ENCODE peak calls at places on chromosomes 5 and 9, in six cellular contexts. N, E, F, W, A and H are unnamed samples.

GRCh38 chr9:109745335-109746283 is 34.4 kb upstream of the PALM2AKAP2 start:
- DNase-seq in E (peak), N (no peak), W (peak), A (peak), F (no peak), H (no peak)

GRCh38 chr5:144460608-144461007 is 289.9 kb downstream of the KCTD16 start:
- DNase-seq in F (peak), E (no peak), W (no peak), A (no peak), N (no peak), H (no peak)

GRCh38 chr9:72911816-72912215 is 41.0 kb downstream of the ALDH1A1 start:
- DNase-seq in F (no peak), E (no peak), N (no peak), A (no peak), W (no peak), H (no peak)

GRCh38 chr9:101028346-101029299 is at the start of gene PLPPR1:
- DNase-seq in F (peak), W (peak), E (no peak), N (no peak), A (no peak), H (no peak)

GRCh38 chr5:31153523-31153922 is 40.0 kb upstream of the CDH6 start:
- DNase-seq in A (no peak), N (no peak), W (no peak), F (no peak), E (no peak), H (no peak)

GRCh38 chr9:97895695-97896332 is 26.5 kb downstream of the TRMO start:
- DNase-seq in W (peak), A (no peak), F (no peak), E (no peak), N (peak), H (no peak)

GRCh38 chr9:91419222-91420191 is 4.1 kb downstream of the NFIL3 start:
- DNase-seq in A (peak), W (peak), E (peak), F (no peak), N (no peak), H (no peak)

GRCh38 chr9:7489018-7489417 is 310.6 kb downstream of the DMAC1 start:
- DNase-seq in F (no peak), E (no peak), A (no peak), W (no peak), N (no peak), H (no peak)

GRCh38 chr5:94459915-94460314 is 158.5 kb downstream of the KIAA0825 start:
- DNase-seq in W (no peak), E (no peak), N (no peak), F (no peak), A (no peak), H (no peak)

GRCh38 chr9:5416962-5417361 is 20.8 kb downstream of the PLGRKT start:
- DNase-seq in N (no peak), E (no peak), W (no peak), A (no peak), F (no peak), H (no peak)

GRCh38 chr5:3105172-3105571 is 353.7 kb upstream of the IRX2 start:
- DNase-seq in A (no peak), E (no peak), N (no peak), W (no peak), F (no peak), H (no peak)

GRCh38 chr5:3102531-3102930 is 351.1 kb upstream of the IRX2 start:
- DNase-seq in F (no peak), W (no peak), A (no peak), E (no peak), N (no peak), H (no peak)

GRCh38 chr5:3105581-3105980 is 354.1 kb upstream of the IRX2 start:
- DNase-seq in F (no peak), N (no peak), E (no peak), A (no peak), W (no peak), H (no peak)

GRCh38 chr5:3103241-3103855 is 351.9 kb upstream of the IRX2 start:
- DNase-seq in A (no peak), F (no peak), N (no peak), E (no peak), W (no peak), H (no peak)

DNA sequence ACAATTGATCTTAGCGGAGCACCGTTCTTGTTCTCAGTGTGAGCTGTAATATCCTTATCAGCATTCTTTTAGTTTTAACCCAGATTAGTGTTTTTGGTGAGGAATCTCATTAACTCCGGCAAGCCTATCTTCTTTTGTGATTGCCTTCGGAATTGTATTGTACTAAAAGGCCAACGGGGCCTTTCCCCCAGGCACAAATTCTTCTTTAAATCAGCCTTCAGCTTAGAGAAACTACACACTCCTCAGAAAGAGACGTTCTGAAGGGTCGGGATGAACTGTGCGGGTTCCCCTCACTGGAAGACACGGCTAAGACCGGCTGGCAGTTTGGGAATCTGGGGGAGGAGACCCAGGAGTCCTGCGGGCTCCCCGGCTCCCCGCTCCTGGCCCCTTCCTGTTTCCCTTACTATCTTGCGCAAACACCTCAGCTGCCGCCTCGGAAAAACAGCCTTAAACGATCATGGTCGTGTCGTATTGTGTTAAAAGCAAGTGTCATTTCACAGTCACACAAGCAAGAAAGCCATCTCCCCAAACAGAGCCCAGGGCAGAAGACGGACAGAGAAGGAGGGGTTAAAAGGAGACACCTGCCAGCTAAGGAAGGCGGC is 353.1 kb upstream of the IRX2 start:
- DNase-seq in N (no peak), F (no peak), W (no peak), E (no peak), A (no peak), H (no peak)
- H3K4me3 ChIP-seq in N (no peak), F (no peak), W (no peak), E (no peak), A (no peak), H (no peak)

DNA sequence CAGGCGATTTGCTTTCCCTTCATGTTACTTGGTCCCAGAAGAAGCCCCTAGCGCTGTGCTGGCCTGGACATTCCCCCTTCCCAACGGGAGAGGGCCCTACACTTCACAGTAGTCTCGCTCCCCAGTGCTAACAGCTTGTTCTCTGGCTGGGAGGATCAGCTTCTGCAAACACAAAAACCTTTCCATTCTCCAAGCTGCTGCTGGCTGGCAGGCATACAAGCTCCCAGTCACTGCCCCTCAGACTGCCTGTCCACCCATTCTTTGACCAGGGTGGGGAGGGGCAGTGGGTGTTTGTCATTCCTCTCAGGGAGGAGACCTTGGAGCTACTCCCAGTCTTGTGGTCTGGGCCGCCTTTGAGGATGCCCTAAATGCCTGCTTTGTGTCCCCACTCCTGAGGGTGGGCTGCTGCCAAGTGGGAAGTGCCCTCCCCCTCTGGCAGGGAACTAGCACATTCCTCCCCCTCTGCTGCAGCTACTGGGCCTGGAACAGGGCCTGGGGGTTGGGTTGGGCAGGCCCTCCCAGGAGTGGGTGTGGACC is 20.8 kb downstream of the ENHO start:
- DNase-seq in N (no peak), F (no peak), A (peak), E (no peak), W (peak), H (no peak)
- TF ChIP-seq CTCF in N (no peak), F (no peak), A (no peak), E (peak), W (no peak), H (peak)

GRCh38 chr9:135612981-135613910 is 26.1 kb downstream of the GLT6D1 start:
- DNase-seq in W (no peak), E (peak), N (no peak), A (no peak), F (no peak), H (no peak)
- H3K4me3 ChIP-seq in W (no peak), E (no peak), N (no peak), A (no peak), F (no peak), H (no peak)

DNA sequence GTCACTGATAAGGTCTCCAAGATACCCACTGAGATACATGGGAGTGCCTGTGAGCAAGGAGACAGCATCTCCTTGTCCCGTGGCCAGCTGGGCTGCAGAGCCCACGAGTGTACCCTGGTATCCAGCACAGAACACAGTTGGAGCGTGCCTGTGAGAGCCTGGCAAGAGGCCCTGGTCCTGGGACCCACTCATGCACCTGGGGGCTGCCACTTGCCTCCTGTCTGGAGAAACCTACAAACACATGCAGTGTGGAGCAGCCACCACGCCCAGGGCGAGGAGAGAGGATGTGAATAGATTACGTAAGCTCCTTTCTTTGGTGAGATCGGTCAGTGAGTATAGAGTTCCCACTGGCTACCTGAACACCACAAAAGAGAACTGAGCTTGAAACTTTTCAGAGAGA is 88.3 kb downstream of the CTNND2 start:
- DNase-seq in N (no peak), A (no peak), F (no peak), E (no peak), W (no peak), H (no peak)
- TF ChIP-seq CTCF in N (no peak), A (no peak), F (no peak), E (no peak), W (no peak), H (no peak)

DNA sequence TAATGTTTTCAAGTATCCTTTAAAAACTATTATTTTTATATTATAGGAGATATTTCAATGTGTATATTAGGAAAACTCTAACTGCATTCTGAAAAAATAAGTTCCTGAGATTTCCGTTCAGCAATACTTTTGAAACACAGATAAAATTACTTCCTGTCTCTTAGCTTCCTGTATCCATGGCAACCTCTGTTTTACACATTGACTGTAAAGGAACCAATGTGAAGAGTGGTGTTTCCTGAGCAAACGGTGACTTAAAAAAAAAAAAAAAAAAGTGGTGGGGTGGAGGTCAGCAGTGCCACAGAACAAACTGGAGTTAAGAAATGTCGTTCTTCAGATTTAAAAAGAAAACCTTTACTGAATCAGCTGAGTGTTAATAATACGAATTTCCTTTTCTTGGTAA is at the start of gene LRRC70:
- DNase-seq in F (peak), E (no peak), N (peak), A (no peak), W (no peak), H (peak)
- H3K4me3 ChIP-seq in F (no peak), E (no peak), N (no peak), A (no peak), W (no peak), H (no peak)

DNA sequence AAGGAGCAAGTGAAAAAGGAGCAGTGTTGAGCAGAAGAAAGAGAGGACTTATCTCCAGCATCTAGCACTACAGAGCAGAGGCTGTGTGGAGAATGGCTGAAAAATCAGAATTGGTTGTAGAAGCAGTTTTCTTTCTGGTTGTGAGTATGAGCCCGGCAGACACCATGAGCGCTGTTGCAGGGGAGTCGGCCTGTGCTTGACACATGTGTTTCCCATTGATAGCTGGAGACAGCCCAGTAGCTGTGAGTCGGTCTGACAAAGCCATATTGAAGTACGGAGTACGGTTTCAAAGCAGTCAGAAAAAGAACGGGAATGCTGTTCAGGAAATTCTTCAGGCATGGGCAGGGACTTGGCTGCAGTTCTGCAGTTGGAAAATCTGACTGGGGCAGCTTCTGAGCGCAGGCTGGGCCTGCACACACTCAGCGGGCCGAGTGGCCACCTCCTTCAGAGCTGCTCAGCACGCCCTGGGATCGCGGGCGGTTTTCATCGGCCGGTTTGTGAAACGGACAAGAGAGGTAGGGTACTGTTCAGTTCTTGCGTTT is at the start of gene SGCD:
- DNase-seq in N (no peak), E (peak), F (peak), W (peak), A (peak), H (no peak)
- TF ChIP-seq CTCF in N (no peak), E (no peak), F (no peak), W (peak), A (no peak), H (no peak)

GRCh38 chr9:112867275-112867991 is 23.2 kb downstream of the SLC46A2 start:
- DNase-seq in F (peak), A (no peak), E (peak), N (no peak), W (peak), H (no peak)
- H3K4me3 ChIP-seq in F (no peak), A (no peak), E (no peak), N (no peak), W (no peak), H (no peak)